ENCODE peak calls at places on chromosomes 13 and 19, in ten cellular contexts. One of them, this sample, is unnamed.

GRCh38 chr13:29081036-29081435 is 260.9 kb downstream of the MTUS2 start:
- DNase-seq in H1: no peak
- DNase-seq in breast epithelium: no peak
- DNase-seq in GM12891: no peak
- DNase-seq in upper lobe of left lung: no peak
- DNase-seq in HCT116: no peak
- DNase-seq in endothelial cell of umbilical vein: no peak
- DNase-seq in K562: no peak
- DNase-seq in stomach: no peak
- DNase-seq in transverse colon: no peak
- DNase-seq in this sample: no peak

GRCh38 chr19:12872941-12873890 is 8.0 kb downstream of the DNASE2 start:
- DNase-seq in H1: no peak
- DNase-seq in breast epithelium: peak; percentile 92
- DNase-seq in GM12891: peak; percentile 55
- DNase-seq in upper lobe of left lung: peak; percentile 81
- DNase-seq in HCT116: no peak
- DNase-seq in endothelial cell of umbilical vein: peak; percentile 72
- DNase-seq in K562: peak; percentile 86
- DNase-seq in stomach: peak; percentile 88
- DNase-seq in transverse colon: peak; percentile 66
- DNase-seq in this sample: no peak

GRCh38 chr19:38742906-38743305 is 1.4 kb downstream of the CAPN12 start:
- DNase-seq in H1: no peak
- DNase-seq in breast epithelium: no peak
- DNase-seq in GM12891: peak; percentile 21
- DNase-seq in upper lobe of left lung: no peak
- DNase-seq in HCT116: no peak
- DNase-seq in endothelial cell of umbilical vein: no peak
- DNase-seq in K562: no peak
- DNase-seq in stomach: no peak
- DNase-seq in transverse colon: no peak
- DNase-seq in this sample: no peak

GRCh38 chr13:110306960-110307696 is at the start of the genes COL4A1 and COL4A2:
- DNase-seq in H1: no peak
- DNase-seq in breast epithelium: peak; percentile 65
- DNase-seq in GM12891: no peak
- DNase-seq in upper lobe of left lung: no peak
- DNase-seq in HCT116: no peak
- DNase-seq in endothelial cell of umbilical vein: peak; percentile 66
- DNase-seq in K562: no peak
- DNase-seq in stomach: no peak
- DNase-seq in transverse colon: peak; percentile 61
- DNase-seq in this sample: no peak

GRCh38 chr19:51250786-51251452 is at the start of gene SIGLECL1:
- DNase-seq in H1: no peak
- DNase-seq in breast epithelium: no peak
- DNase-seq in GM12891: no peak
- DNase-seq in upper lobe of left lung: no peak
- DNase-seq in HCT116: no peak
- DNase-seq in endothelial cell of umbilical vein: no peak
- DNase-seq in K562: peak; percentile 22
- DNase-seq in stomach: no peak
- DNase-seq in transverse colon: no peak
- DNase-seq in this sample: no peak

GRCh38 chr19:47765522-47766358 is 12.8 kb upstream of the SELENOW start:
- DNase-seq in H1: no peak
- DNase-seq in breast epithelium: no peak
- DNase-seq in GM12891: no peak
- DNase-seq in upper lobe of left lung: peak; percentile 51
- DNase-seq in HCT116: no peak
- DNase-seq in endothelial cell of umbilical vein: peak; percentile 58
- DNase-seq in K562: peak; percentile 60
- DNase-seq in stomach: peak; percentile 72
- DNase-seq in transverse colon: peak; percentile 72
- DNase-seq in this sample: no peak

GRCh38 chr13:22665531-22665930 is 515.2 kb upstream of the SGCG start:
- DNase-seq in H1: no peak
- DNase-seq in breast epithelium: no peak
- DNase-seq in GM12891: no peak
- DNase-seq in upper lobe of left lung: no peak
- DNase-seq in HCT116: no peak
- DNase-seq in endothelial cell of umbilical vein: no peak
- DNase-seq in K562: no peak
- DNase-seq in stomach: no peak
- DNase-seq in transverse colon: no peak
- DNase-seq in this sample: no peak

GRCh38 chr19:10043286-10043927 is 30.1 kb downstream of the RDH8 start:
- DNase-seq in H1: no peak
- DNase-seq in breast epithelium: no peak
- DNase-seq in GM12891: no peak
- DNase-seq in upper lobe of left lung: no peak
- DNase-seq in HCT116: no peak
- DNase-seq in endothelial cell of umbilical vein: no peak
- DNase-seq in K562: no peak
- DNase-seq in stomach: no peak
- DNase-seq in transverse colon: no peak
- DNase-seq in this sample: no peak

GRCh38 chr13:99217461-99218101 is 16.9 kb downstream of the UBAC2 start:
- DNase-seq in H1: no peak
- DNase-seq in breast epithelium: no peak
- DNase-seq in GM12891: no peak
- DNase-seq in upper lobe of left lung: no peak
- DNase-seq in HCT116: no peak
- DNase-seq in endothelial cell of umbilical vein: no peak
- DNase-seq in K562: no peak
- DNase-seq in stomach: no peak
- DNase-seq in transverse colon: no peak
- DNase-seq in this sample: no peak

DNA sequence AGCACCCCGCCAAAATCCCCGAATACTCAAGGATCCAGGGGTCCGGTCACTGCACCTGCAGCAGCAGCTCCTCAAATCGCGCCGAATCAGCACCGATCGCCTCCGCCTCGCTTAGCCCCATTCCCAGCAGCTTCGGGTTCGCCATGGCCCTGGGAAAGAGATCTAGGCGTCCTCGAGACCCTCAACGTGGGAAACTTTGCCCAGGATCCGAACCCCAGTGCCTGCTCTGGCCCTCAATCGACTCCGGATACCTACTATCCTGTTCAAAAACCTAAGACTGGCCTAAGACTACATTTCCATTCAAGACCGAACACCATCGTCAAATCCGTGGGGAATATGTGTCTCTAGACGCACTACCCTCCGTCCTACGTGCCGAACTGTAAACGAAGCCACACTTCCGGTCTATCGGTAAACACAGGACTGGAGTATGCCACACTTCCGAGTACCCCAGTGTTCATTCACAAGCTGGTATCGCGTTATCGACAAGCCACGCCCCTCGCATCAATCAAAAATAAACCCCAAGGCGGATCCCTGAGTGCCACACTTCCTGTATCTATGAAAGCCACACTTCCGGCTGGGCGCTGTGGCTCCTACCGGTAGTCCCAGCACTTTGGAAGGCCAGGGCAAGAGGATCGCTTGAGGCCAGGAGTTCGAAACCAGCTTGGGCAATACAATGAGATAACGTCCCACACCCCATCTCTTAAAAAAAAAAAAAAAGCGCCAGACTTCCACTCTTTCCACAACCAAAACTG is at the start of gene PIH1D1:
- DNase-seq in H1: peak; percentile 95
- DNase-seq in breast epithelium: peak; percentile 99
- DNase-seq in GM12891: peak; percentile 78
- DNase-seq in upper lobe of left lung: peak; percentile 99
- DNase-seq in HCT116: peak; percentile 99
- DNase-seq in endothelial cell of umbilical vein: peak; percentile 99
- DNase-seq in K562: peak; percentile 93
- DNase-seq in stomach: peak; percentile 98
- DNase-seq in transverse colon: peak; percentile 98
- DNase-seq in this sample: peak; percentile 99
- TF ChIP-seq POLR2A in H1: peak; percentile 51
- TF ChIP-seq POLR2A in breast epithelium: no peak
- TF ChIP-seq POLR2A in GM12891: peak; percentile 68
- TF ChIP-seq POLR2A in upper lobe of left lung: no peak
- TF ChIP-seq POLR2A in HCT116: peak; percentile 86
- TF ChIP-seq POLR2A in endothelial cell of umbilical vein: peak; percentile 93
- TF ChIP-seq POLR2A in K562: peak; percentile 87
- TF ChIP-seq POLR2A in stomach: no peak
- TF ChIP-seq POLR2A in transverse colon: peak; percentile 72
- TF ChIP-seq POLR2A in this sample: peak; percentile 15

DNA sequence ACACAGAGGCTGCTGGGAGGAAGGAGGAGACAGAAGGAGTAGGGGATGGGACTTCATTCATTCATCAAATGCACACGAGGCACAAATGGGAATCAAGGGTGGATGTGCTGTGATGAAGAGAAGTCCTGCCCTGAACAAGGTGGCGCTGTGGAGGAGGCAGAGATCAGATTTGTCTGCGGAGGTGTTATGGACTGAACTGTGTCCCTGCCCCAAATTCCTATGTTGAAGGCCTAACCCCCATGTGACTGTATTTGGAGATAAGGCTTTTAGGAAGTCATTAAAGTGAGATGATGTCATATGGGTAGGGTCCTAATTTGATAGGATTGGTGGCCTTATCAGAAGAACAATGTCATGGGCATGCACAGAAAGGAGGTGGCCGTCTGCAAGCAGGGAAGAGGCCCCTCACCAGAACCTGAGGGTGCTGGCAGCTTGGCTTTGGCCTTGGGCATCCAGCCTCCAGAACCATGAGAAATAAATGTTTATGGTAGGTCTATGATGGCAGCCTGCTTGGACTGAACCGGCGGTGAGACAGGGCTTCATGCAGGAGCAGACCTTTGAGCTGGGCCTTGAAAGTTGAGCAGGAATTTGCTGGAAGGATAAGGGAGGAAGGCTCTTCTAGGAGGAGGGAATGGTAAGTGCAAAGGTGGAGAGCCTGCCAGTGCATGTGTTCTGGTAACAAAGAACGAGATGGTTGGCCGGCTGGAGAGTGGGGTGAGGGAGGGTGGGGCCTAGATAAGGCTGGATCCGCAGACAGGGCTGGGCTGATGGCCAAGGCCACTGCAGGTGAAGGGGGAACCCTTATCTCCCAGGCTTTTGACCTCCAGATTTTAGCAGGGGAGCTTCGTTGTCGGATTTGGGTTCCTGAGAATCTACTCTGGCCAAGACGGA is 2.7 kb upstream of the CEBPA start:
- DNase-seq in H1: no peak
- DNase-seq in breast epithelium: no peak
- DNase-seq in GM12891: no peak
- DNase-seq in upper lobe of left lung: peak; percentile 85
- DNase-seq in HCT116: no peak
- DNase-seq in endothelial cell of umbilical vein: no peak
- DNase-seq in K562: peak; percentile 56
- DNase-seq in stomach: peak; percentile 77
- DNase-seq in transverse colon: peak; percentile 80
- DNase-seq in this sample: no peak
- TF ChIP-seq POLR2AphosphoS5 in H1: no peak
- TF ChIP-seq POLR2AphosphoS5 in breast epithelium: no peak
- TF ChIP-seq POLR2AphosphoS5 in GM12891: no peak
- TF ChIP-seq POLR2AphosphoS5 in upper lobe of left lung: no peak
- TF ChIP-seq POLR2AphosphoS5 in HCT116: no peak
- TF ChIP-seq POLR2AphosphoS5 in endothelial cell of umbilical vein: no peak
- TF ChIP-seq POLR2AphosphoS5 in K562: no peak
- TF ChIP-seq POLR2AphosphoS5 in stomach: no peak
- TF ChIP-seq POLR2AphosphoS5 in transverse colon: peak; percentile 26
- TF ChIP-seq POLR2AphosphoS5 in this sample: no peak

DNA sequence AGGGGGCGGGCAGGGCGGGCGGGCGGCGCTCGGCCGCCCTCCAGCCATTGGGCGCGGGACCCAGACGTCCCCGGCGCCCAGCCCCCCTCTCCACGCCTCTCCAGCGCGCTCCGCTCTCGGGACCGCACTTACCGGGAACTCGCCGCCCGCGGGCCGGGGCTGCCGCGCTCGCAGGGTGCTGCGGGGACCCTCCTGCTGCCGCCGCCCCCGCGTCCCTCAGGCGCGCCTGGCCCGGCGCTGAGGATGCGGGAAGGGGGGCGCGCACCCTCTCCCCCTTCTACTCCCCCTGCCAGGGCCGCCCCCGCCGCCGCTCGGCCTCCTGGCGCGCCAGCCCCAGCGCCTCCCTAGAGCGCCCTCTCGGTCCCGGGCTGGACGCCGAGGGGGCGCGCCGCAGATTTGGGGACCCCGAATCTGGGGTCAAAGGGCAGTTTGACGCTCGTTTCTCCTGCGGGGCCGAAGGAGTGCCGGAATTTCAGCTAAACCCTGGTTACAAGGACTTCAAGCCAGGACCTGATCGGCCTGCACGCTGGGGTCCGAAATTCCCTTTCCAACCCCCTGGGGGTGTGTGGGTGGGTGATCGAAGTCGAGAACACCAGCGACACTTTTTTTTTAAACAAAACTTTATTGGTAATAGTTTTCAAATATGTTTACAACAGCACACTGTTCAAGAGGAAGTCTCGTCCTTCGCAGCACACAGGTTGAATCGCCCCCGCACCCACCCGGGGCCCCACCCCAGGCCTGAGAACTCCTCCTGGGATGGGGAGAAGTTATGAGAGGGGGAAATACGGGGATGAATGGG is 734 bp upstream of the SAMD1 start:
- DNase-seq in H1: no peak
- DNase-seq in breast epithelium: peak; percentile 49
- DNase-seq in GM12891: peak; percentile 87
- DNase-seq in upper lobe of left lung: peak; percentile 81
- DNase-seq in HCT116: no peak
- DNase-seq in endothelial cell of umbilical vein: peak; percentile 66
- DNase-seq in K562: peak; percentile 92
- DNase-seq in stomach: no peak
- DNase-seq in transverse colon: peak; percentile 89
- DNase-seq in this sample: no peak
- TF ChIP-seq POLR2A in H1: no peak
- TF ChIP-seq POLR2A in breast epithelium: no peak
- TF ChIP-seq POLR2A in GM12891: no peak
- TF ChIP-seq POLR2A in upper lobe of left lung: peak; percentile 69
- TF ChIP-seq POLR2A in HCT116: no peak
- TF ChIP-seq POLR2A in endothelial cell of umbilical vein: no peak
- TF ChIP-seq POLR2A in K562: peak; percentile 67
- TF ChIP-seq POLR2A in stomach: no peak
- TF ChIP-seq POLR2A in transverse colon: peak; percentile 49
- TF ChIP-seq POLR2A in this sample: peak; percentile 18

GRCh38 chr19:49200238-49200862 is 42.8 kb downstream of the TRPM4 start:
- DNase-seq in H1: no peak
- DNase-seq in breast epithelium: no peak
- DNase-seq in GM12891: no peak
- DNase-seq in upper lobe of left lung: no peak
- DNase-seq in HCT116: no peak
- DNase-seq in endothelial cell of umbilical vein: no peak
- DNase-seq in K562: peak; percentile 96
- DNase-seq in stomach: no peak
- DNase-seq in transverse colon: peak; percentile 61
- DNase-seq in this sample: no peak

GRCh38 chr19:49205114-49205513 is 47.5 kb downstream of the TRPM4 start:
- DNase-seq in H1: no peak
- DNase-seq in breast epithelium: no peak
- DNase-seq in GM12891: no peak
- DNase-seq in upper lobe of left lung: no peak
- DNase-seq in HCT116: no peak
- DNase-seq in endothelial cell of umbilical vein: no peak
- DNase-seq in K562: no peak
- DNase-seq in stomach: no peak
- DNase-seq in transverse colon: no peak
- DNase-seq in this sample: no peak

GRCh38 chr19:49196527-49197240 is 39.1 kb downstream of the TRPM4 start:
- DNase-seq in H1: no peak
- DNase-seq in breast epithelium: peak; percentile 48
- DNase-seq in GM12891: no peak
- DNase-seq in upper lobe of left lung: no peak
- DNase-seq in HCT116: no peak
- DNase-seq in endothelial cell of umbilical vein: no peak
- DNase-seq in K562: peak; percentile 2
- DNase-seq in stomach: no peak
- DNase-seq in transverse colon: peak; percentile 59
- DNase-seq in this sample: no peak

GRCh38 chr19:49201042-49201441 is 43.5 kb downstream of the TRPM4 start:
- DNase-seq in H1: no peak
- DNase-seq in breast epithelium: no peak
- DNase-seq in GM12891: no peak
- DNase-seq in upper lobe of left lung: no peak
- DNase-seq in HCT116: no peak
- DNase-seq in endothelial cell of umbilical vein: no peak
- DNase-seq in K562: no peak
- DNase-seq in stomach: no peak
- DNase-seq in transverse colon: no peak
- DNase-seq in this sample: no peak
- TF ChIP-seq POLR2AphosphoS5 in H1: no peak
- TF ChIP-seq POLR2AphosphoS5 in breast epithelium: no peak
- TF ChIP-seq POLR2AphosphoS5 in GM12891: no peak
- TF ChIP-seq POLR2AphosphoS5 in upper lobe of left lung: no peak
- TF ChIP-seq POLR2AphosphoS5 in HCT116: no peak
- TF ChIP-seq POLR2AphosphoS5 in endothelial cell of umbilical vein: no peak
- TF ChIP-seq POLR2AphosphoS5 in K562: no peak
- TF ChIP-seq POLR2AphosphoS5 in stomach: no peak
- TF ChIP-seq POLR2AphosphoS5 in transverse colon: no peak
- TF ChIP-seq POLR2AphosphoS5 in this sample: no peak